ENCODE peak calls at places on chromosome 20, in four cellular contexts. G, V, U and X are unnamed samples.

GRCh38 chr20:33630507-33630906 is 31.6 kb upstream of the C20orf144 start:
- DNase-seq in U (no peak), G (no peak), V (peak; percentile 46), X (no peak)

GRCh38 chr20:14712302-14712739 is 374.9 kb upstream of the FLRT3 start:
- DNase-seq in V (no peak), U (no peak), G (no peak), X (no peak)

GRCh38 chr20:60206259-60206658 is 248.0 kb downstream of the CDH26 start:
- DNase-seq in G (no peak), U (no peak), V (peak; percentile 21), X (peak; percentile 31)

GRCh38 chr20:37518606-37519507 is 2.2 kb upstream of the NNAT start:
- DNase-seq in G (no peak), V (no peak), U (no peak), X (no peak)

GRCh38 chr20:50726955-50727791 is 4.2 kb upstream of the PARD6B start:
- DNase-seq in G (no peak), U (no peak), V (no peak), X (no peak)

GRCh38 chr20:37723668-37724067 is 29.8 kb downstream of the CTNNBL1 start:
- DNase-seq in G (no peak), U (no peak), V (no peak), X (peak; percentile 38)

GRCh38 chr20:3174442-3175263 is 1.3 kb upstream of the LZTS3 start:
- DNase-seq in G (no peak), U (no peak), V (peak; percentile 59), X (no peak)

GRCh38 chr20:35515949-35516645 is 13.4 kb downstream of the C20orf173 start:
- DNase-seq in V (peak; percentile 22), U (no peak), G (no peak), X (no peak)

GRCh38 chr20:17498181-17498580 is 33.0 kb downstream of the BFSP1 start:
- DNase-seq in U (no peak), V (no peak), G (no peak), X (no peak)

GRCh38 chr20:9617062-9617461 is 102.7 kb downstream of the LAMP5 start:
- DNase-seq in G (no peak), U (peak; percentile 67), V (peak; percentile 49), X (peak; percentile 67)

GRCh38 chr20:48156521-48156920 is 371.2 kb upstream of the SULF2 start:
- DNase-seq in V (no peak), U (no peak), G (no peak), X (no peak)

GRCh38 chr20:25865715-25866656 is 169.3 kb upstream of the ZNF337 start:
- DNase-seq in G (no peak), V (peak; percentile 46), U (peak; percentile 74), X (peak; percentile 73)

GRCh38 chr20:52410746-52411317 is 219.3 kb upstream of the ZFP64 start:
- DNase-seq in U (no peak), V (no peak), G (no peak), X (no peak)

GRCh38 chr20:37937686-37938085 is 34.8 kb downstream of the VSTM2L start:
- DNase-seq in G (no peak), V (no peak), U (no peak), X (no peak)

GRCh38 chr20:9467995-9468394 is 46.4 kb upstream of the LAMP5 start:
- DNase-seq in V (peak; percentile 2), U (no peak), G (no peak), X (peak; percentile 11)

GRCh38 chr20:3889489-3890409 is 562 bp downstream of the PANK2 start:
- DNase-seq in U (peak; percentile 53), G (no peak), V (peak; percentile 69), X (peak; percentile 33)

GRCh38 chr20:38152175-38153010 is 12.7 kb downstream of the TGM2 start:
- DNase-seq in G (peak; percentile 25), V (no peak), U (no peak), X (peak; percentile 44)

GRCh38 chr20:48128436-48128835 is 343.2 kb upstream of the SULF2 start:
- DNase-seq in G (no peak), U (no peak), V (no peak), X (no peak)

GRCh38 chr20:3681931-3682820 is at the start of gene ADAM33:
- DNase-seq in G (no peak), V (no peak), U (peak; percentile 78), X (no peak)

GRCh38 chr20:32930181-32930580 is 71.5 kb downstream of the EFCAB8 start:
- DNase-seq in V (no peak), U (no peak), G (no peak), X (no peak)

GRCh38 chr20:35462351-35462750 is 7.0 kb downstream of the CEP250 start:
- DNase-seq in G (no peak), U (no peak), V (peak; percentile 93), X (no peak)

GRCh38 chr20:43533060-43533459 is 25.6 kb downstream of the L3MBTL1 start:
- DNase-seq in U (no peak), G (no peak), V (no peak), X (no peak)

GRCh38 chr20:57844626-57845596 is 135.1 kb upstream of the PMEPA1 start:
- DNase-seq in G (no peak), V (no peak), U (no peak), X (no peak)

GRCh38 chr20:2753456-2754040 is 46.9 kb downstream of the CPXM1 start:
- DNase-seq in V (no peak), U (no peak), G (no peak), X (no peak)

GRCh38 chr20:1389703-1390385 is 3.0 kb downstream of the FKBP1A start:
- DNase-seq in U (no peak), G (no peak), V (no peak), X (no peak)

GRCh38 chr20:31713312-31714049 is 9.2 kb downstream of the BCL2L1 start:
- DNase-seq in U (no peak), G (no peak), V (no peak), X (peak; percentile 81)

GRCh38 chr20:47489448-47489872 is 12.2 kb upstream of the NCOA3 start:
- DNase-seq in G (no peak), U (no peak), V (no peak), X (no peak)

GRCh38 chr20:44785768-44786167 is 24.6 kb downstream of the RIMS4 start:
- DNase-seq in G (no peak), U (peak; percentile 57), V (no peak), X (no peak)

GRCh38 chr20:14495066-14495465 is 157.7 kb upstream of the FLRT3 start:
- DNase-seq in V (no peak), U (no peak), G (no peak), X (no peak)

GRCh38 chr20:40748182-40748581 is 59.1 kb upstream of the MAFB start:
- DNase-seq in V (no peak), U (peak; percentile 13), G (no peak), X (no peak)

GRCh38 chr20:48308882-48309281 is 518.9 kb downstream of the PREX1 start:
- DNase-seq in U (no peak), V (no peak), G (no peak), X (no peak)

GRCh38 chr20:16054917-16055316 is 518.3 kb downstream of the KIF16B start:
- DNase-seq in G (no peak), V (no peak), U (no peak), X (no peak)

GRCh38 chr20:63680427-63680826 is 16.0 kb upstream of the TNFRSF6B start:
- DNase-seq in V (no peak), U (no peak), G (no peak), X (no peak)

GRCh38 chr20:63680857-63681608 is 15.4 kb upstream of the TNFRSF6B start:
- DNase-seq in G (no peak), V (no peak), U (no peak), X (no peak)

GRCh38 chr20:63679799-63680305 is 16.6 kb upstream of the TNFRSF6B start:
- DNase-seq in V (no peak), U (no peak), G (no peak), X (no peak)

GRCh38 chr20:63681609-63682142 is 14.8 kb upstream of the TNFRSF6B start:
- DNase-seq in G (no peak), U (no peak), V (no peak), X (no peak)

DNA sequence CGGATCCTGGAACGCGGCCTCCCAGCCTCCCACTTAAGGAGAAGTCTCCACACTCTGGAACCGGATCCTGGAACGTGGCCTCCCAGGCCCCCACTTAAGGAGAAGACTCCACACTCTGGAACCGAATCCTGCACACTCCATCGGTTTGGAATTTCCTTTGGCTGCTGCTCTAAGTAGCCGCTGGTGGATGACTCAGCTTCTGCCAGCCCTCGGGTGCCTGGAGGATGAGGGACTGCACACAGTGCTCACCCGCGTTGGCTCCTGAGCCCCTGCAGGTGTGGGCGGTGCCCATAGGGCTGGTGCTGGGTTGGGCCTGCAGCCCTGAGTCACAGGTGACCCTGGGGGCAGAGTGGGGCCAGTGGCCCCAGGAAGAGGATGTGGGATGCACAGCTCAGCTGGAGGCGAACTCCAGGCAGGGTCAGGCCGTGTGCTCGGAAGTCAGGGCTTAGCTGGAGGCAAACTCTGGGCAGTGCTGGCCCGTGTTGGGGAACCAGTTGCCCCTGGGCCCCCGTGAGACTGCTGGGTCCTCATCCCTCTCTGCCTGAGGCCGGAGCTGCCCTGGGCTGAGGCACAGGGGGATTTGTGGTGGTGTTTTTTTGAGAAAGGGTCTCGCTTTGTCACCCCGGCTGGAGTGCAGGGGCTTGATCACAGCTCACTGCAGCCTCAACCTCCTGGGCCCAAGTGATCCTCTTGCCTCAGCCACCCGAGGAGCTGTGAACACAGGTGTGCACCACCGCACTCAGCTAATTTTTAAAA is 13.9 kb upstream of the TNFRSF6B start:
- DNase-seq in G (no peak), U (no peak), V (no peak), X (peak; percentile 63)
- TF ChIP-seq CBX5 in G (no peak), U (no peak), V (no peak), X (no peak)

GRCh38 chr20:55744896-55745295 is 260.4 kb downstream of the CBLN4 start:
- DNase-seq in V (no peak), U (no peak), G (no peak), X (no peak)

GRCh38 chr20:55745840-55746239 is 259.5 kb downstream of the CBLN4 start:
- DNase-seq in G (no peak), V (no peak), U (no peak), X (no peak)

DNA sequence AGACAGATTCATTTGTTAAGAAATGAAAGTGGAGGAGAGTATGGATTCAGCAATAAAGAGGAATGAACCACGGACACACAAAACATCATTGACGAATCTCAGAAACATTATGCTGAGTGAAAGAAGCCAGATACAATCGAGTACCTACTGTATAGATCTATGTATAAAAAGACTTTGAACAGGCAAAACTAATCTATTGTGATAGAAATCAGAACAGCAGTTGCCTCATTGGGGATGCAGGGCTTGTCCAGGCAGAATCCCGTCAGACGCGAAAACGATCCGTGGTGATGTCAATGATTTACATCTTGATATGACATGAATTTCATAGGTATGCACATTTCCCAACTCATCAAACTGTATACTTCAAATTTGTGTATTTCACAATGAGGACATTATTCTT is 265.2 kb downstream of the CBLN4 start:
- DNase-seq in V (no peak), G (no peak), U (no peak), X (no peak)
- TF ChIP-seq CBX5 in V (no peak), G (no peak), U (no peak), X (no peak)

DNA sequence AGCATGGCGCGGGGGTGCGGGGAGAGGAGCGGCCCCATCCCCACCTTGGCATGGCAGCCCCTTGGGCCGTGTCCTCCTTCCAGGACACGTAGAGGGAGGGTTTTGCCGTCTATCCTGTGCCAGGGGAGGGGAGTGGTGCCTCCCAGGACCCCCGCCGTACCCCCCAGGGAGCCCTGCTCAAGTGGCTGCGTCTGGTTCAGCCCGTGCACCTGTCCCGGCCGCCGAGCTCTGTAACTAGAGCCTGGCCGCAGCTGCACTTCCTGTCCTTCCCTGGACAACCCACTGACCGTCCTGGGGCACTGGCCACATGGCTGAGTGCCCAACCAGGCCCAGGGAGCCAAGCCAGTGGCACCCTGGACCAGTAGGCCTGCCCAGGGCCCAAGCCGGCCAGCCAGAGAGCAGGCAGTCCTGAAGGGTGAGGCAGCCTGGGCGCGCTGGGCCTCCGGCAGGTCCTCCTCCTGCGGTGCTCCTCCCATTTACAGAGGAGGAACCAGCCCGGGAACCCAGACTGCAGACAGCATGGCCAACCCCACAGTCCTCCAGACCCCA is 8.9 kb downstream of the LAMA5 start:
- DNase-seq in U (no peak), V (peak; percentile 68), G (no peak), X (no peak)
- TF ChIP-seq CBX5 in U (no peak), V (no peak), G (no peak), X (no peak)

GRCh38 chr20:6178537-6178936 is 55.7 kb upstream of the FERMT1 start:
- DNase-seq in G (no peak), U (no peak), V (peak; percentile 3), X (peak; percentile 39)
- TF ChIP-seq CBX5 in G (no peak), U (no peak), V (no peak), X (no peak)